ENCODE peak calls at places on chromosomes 12 and 14, in five cellular contexts. B is NCI-H1436, Q is neural progenitor cell, H is Right ventricle myocardium inferior, G is ACHN. F is an unnamed sample.

GRCh38 chr12:76037130-76038105 is 5.8 kb upstream of the PHLDA1 start:
- DNase-seq in B (peak; percentile 67), Q (peak; percentile 83), H (no peak), G (peak; percentile 88), F (no peak)

GRCh38 chr12:124073636-124074035 is 100.6 kb downstream of the ZNF664 start:
- DNase-seq in B (no peak), Q (peak; percentile 20), H (no peak), G (no peak), F (no peak)

GRCh38 chr12:68835333-68835908 is 27.4 kb downstream of the MDM2 start:
- DNase-seq in B (no peak), Q (peak; percentile 15), H (no peak), G (no peak), F (no peak)

GRCh38 chr12:62711626-62712305 is 223.2 kb downstream of the PPM1H start:
- DNase-seq in B (no peak), Q (peak; percentile 74), H (no peak), G (peak; percentile 47), F (no peak)

GRCh38 chr12:6167327-6168280 is 32.6 kb upstream of the CD9 start:
- DNase-seq in B (no peak), Q (no peak), H (no peak), G (peak; percentile 95), F (peak; percentile 90)

GRCh38 chr14:65879218-65880009 is 466.9 kb downstream of the FUT8 start:
- DNase-seq in B (no peak), Q (no peak), H (no peak), G (peak; percentile 76), F (no peak)

GRCh38 chr14:50820786-50821185 is 10.2 kb downstream of the NIN start:
- DNase-seq in B (no peak), Q (no peak), H (no peak), G (no peak), F (no peak)

GRCh38 chr12:52006726-52007157 is at the start of gene TAMALIN:
- DNase-seq in B (peak; percentile 78), Q (peak; percentile 69), H (peak; percentile 89), G (peak; percentile 62), F (peak; percentile 85)

GRCh38 chr12:101277443-101277842 is 2.5 kb upstream of the UTP20 start:
- DNase-seq in B (no peak), Q (no peak), H (no peak), G (no peak), F (no peak)

GRCh38 chr14:76551906-76552305 is 176.0 kb downstream of the ESRRB start:
- DNase-seq in B (no peak), Q (no peak), H (no peak), G (no peak), F (no peak)

GRCh38 chr14:104264495-104265265 is 126.3 kb downstream of the KIF26A start:
- DNase-seq in B (no peak), Q (no peak), H (peak; percentile 44), G (no peak), F (no peak)

GRCh38 chr14:74142523-74142922 is 57.8 kb downstream of the LIN52 start:
- DNase-seq in B (no peak), Q (no peak), H (no peak), G (no peak), F (no peak)

GRCh38 chr12:14256139-14256538 is 109.3 kb upstream of the ATF7IP start:
- DNase-seq in B (no peak), Q (no peak), H (no peak), G (no peak), F (no peak)

GRCh38 chr12:16165506-16165905 is 112.0 kb downstream of the SLC15A5 start:
- DNase-seq in B (peak; percentile 53), Q (peak; percentile 67), H (no peak), G (peak; percentile 68), F (no peak)

GRCh38 chr12:109010259-109010658 is 10.6 kb downstream of the SVOP start:
- DNase-seq in B (no peak), Q (no peak), H (no peak), G (peak; percentile 18), F (no peak)

GRCh38 chr12:26701604-26702215 is 131.3 kb downstream of the ITPR2 start:
- DNase-seq in B (peak; percentile 5), Q (peak; percentile 71), H (no peak), G (peak; percentile 69), F (no peak)

GRCh38 chr14:100577321-100577985 is 9.8 kb downstream of the BEGAIN start:
- DNase-seq in B (no peak), Q (no peak), H (peak; percentile 70), G (no peak), F (peak; percentile 42)